ENCODE peak calls at places on chromosomes 16 and 17, in six cellular contexts. A is breast epithelium, J is prostate gland, Q is endothelial cell of umbilical vein, H is sigmoid colon, M is HepG2. S is an unnamed sample. For H3K9me3, the result is how much of the 10 kb centered on the place peaks cover.

GRCh38 chr17:57935833-57936807 is 19.1 kb downstream of the CUEDC1 start:
- DNase-seq in A (no peak), J (no peak), Q (no peak), H (peak), M (peak), S (no peak)

GRCh38 chr16:56633535-56633934 is 1.1 kb downstream of the MT1M start:
- DNase-seq in A (no peak), J (no peak), Q (no peak), H (no peak), M (no peak), S (no peak)

GRCh38 chr17:45137561-45138305 is 2.2 kb downstream of the ACBD4 start:
- DNase-seq in A (no peak), J (no peak), Q (no peak), H (no peak), M (no peak), S (no peak)

GRCh38 chr16:81723098-81723723 is 55.9 kb upstream of the PLCG2 start:
- DNase-seq in A (no peak), J (peak), Q (peak), H (no peak), M (peak), S (peak)

GRCh38 chr17:2064511-2064910 is 9.6 kb downstream of the HIC1 start:
- DNase-seq in A (no peak), J (no peak), Q (no peak), H (no peak), M (no peak), S (no peak)

GRCh38 chr17:1638171-1638583 is 7.4 kb downstream of the SCARF1 start:
- DNase-seq in A (no peak), J (no peak), Q (no peak), H (no peak), M (no peak), S (no peak)

GRCh38 chr17:36148559-36149295 is 27.7 kb downstream of the TBC1D3B start:
- DNase-seq in A (peak), J (peak), Q (peak), H (peak), M (peak), S (peak)

GRCh38 chr17:5033352-5034015 is 1.7 kb downstream of the SLC52A1 start:
- DNase-seq in A (no peak), J (no peak), Q (no peak), H (no peak), M (no peak), S (no peak)

GRCh38 chr16:72195609-72196008 is 23.7 kb upstream of the PMFBP1 start:
- DNase-seq in A (no peak), J (no peak), Q (no peak), H (no peak), M (no peak), S (no peak)

GRCh38 chr17:14052886-14053615 is 16.3 kb upstream of the COX10 start:
- DNase-seq in A (no peak), J (peak), Q (no peak), H (no peak), M (peak), S (no peak)

GRCh38 chr16:14600164-14600563 is 29.9 kb downstream of the PARN start:
- DNase-seq in A (no peak), J (no peak), Q (peak), H (no peak), M (peak), S (no peak)

GRCh38 chr17:38891441-38891840 is 21.6 kb downstream of the LASP1 start:
- DNase-seq in A (no peak), J (no peak), Q (no peak), H (no peak), M (no peak), S (no peak)

GRCh38 chr17:83153681-83154310 is 74.4 kb downstream of the METRNL start:
- DNase-seq in A (peak), J (no peak), Q (no peak), H (peak), M (no peak), S (no peak)

GRCh38 chr16:2769100-2769529 is 8.0 kb downstream of the ELOB start:
- DNase-seq in A (no peak), J (no peak), Q (no peak), H (no peak), M (no peak), S (no peak)

GRCh38 chr16:1163567-1164055 is 10.7 kb downstream of the CACNA1H start:
- DNase-seq in A (no peak), J (no peak), Q (no peak), H (no peak), M (no peak), S (no peak)

GRCh38 chr17:68733241-68734176 is 132.3 kb upstream of the FAM20A start:
- DNase-seq in A (no peak), J (no peak), Q (peak), H (no peak), M (peak), S (peak)

GRCh38 chr16:81562926-81563325 is 118.3 kb downstream of the CMIP start:
- DNase-seq in A (no peak), J (no peak), Q (no peak), H (no peak), M (no peak), S (no peak)

GRCh38 chr17:37490638-37491614 is 1.2 kb downstream of the DUSP14 start:
- DNase-seq in A (no peak), J (peak), Q (peak), H (peak), M (peak), S (no peak)

GRCh38 chr17:37488009-37488604 is 1.6 kb upstream of the DUSP14 start:
- DNase-seq in A (no peak), J (peak), Q (peak), H (no peak), M (peak), S (peak)

GRCh38 chr17:37489197-37490001 is at the start of gene DUSP14:
- DNase-seq in A (peak), J (peak), Q (peak), H (peak), M (peak), S (no peak)

GRCh38 chr17:37488607-37489196 is 989 bp upstream of the DUSP14 start:
- DNase-seq in A (peak), J (peak), Q (peak), H (peak), M (peak), S (no peak)

GRCh38 chr17:37490022-37490587 is 414 bp downstream of the DUSP14 start:
- DNase-seq in A (peak), J (peak), Q (peak), H (peak), M (peak), S (no peak)
- H3K9me3 ChIP-seq in A (under half), J (under half), Q (under half), H (under half), M (under half), S (under half)

DNA sequence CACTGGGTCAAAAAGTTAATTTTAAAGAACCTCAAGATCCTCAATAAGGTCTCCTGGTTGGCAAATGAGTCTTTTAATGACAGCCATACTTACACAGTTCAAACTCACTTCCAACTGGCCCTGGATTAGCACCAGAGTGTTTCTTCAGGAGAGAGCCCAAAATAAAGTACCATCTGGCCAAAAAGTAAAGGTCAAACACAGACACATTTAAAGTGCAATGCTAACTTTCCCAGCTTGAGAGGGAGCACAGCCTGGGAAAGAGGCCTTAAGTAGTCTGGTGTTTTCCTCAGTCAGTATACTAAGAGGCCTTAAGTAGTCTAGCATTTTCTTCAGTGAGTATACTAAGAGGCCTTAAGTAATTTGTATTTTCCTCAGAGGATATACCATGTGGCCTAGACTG is 46.6 kb upstream of the ERN1 start:
- DNase-seq in A (no peak), J (no peak), Q (no peak), H (no peak), M (no peak), S (no peak)
- TF ChIP-seq POLR2AphosphoS5 in A (no peak), J (no peak), Q (no peak), H (no peak), M (no peak), S (no peak)

DNA sequence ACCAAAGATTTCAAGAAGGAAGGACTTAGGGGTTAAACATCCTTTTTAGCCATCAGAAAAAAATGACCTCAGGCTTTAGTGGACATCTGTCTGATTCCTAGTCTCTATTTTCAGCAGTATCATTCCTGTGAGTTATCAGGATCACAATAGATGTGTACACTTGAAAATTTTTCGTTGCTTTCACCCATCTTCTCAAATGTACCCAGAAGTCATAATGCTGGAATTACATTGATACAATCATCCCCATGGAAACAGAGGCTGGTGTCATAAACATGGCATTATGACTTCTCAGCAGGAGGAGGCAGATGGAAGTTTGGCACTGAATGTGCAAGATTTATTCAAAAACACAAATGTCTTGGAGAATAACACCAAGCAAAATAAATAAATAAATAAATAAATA is 292.5 kb downstream of the PHKB start:
- DNase-seq in A (no peak), J (no peak), Q (no peak), H (no peak), M (no peak), S (no peak)
- H3K9me3 ChIP-seq in A (under half), J (under half), Q (under half), H (under half), M (under half), S (under half)

DNA sequence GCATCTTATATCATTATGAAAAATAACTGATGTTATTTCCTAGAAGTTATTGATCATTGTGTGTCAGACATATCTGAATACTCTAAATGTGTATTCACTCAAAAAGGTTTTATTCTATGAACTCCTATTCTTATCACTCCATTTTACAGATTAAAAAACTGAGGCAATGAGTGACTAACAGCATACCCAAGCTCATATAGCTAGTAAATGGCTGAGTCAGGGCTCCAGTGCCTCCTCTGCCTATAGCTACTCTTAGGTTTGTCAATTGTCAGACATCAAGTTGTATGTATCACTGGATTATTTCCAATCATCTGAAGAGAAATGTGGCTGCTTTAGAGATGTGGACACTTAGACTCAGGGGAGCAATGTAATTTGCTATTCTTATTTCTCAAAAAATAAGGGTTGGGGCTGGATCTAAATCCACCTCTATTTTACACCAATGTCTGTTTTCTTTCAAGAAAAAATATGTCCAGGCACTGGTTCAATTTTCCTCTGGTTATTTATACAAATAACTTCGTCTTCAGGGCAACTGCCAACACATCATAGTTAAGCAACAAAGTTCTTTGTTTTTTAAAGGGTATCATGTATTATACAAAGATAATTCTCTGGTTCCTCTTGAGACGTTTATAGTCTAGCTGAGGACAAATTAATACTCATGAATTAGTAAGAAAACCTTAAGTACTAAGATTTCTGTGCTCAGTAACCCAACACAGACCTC is 328.9 kb upstream of the MAF start:
- DNase-seq in A (no peak), J (no peak), Q (no peak), H (no peak), M (no peak), S (no peak)
- TF ChIP-seq POLR2AphosphoS5 in A (no peak), J (no peak), Q (no peak), H (peak), M (no peak), S (no peak)